ENCODE peak calls at places on chromosomes 3 and 15, in six cellular contexts. One of them, this sample, is unnamed.

GRCh38 chr3:151228291-151229125 is 25.5 kb upstream of the GPR171 start:
- DNase-seq in fibroblast of mammary gland: peak; percentile 79
- DNase-seq in activated CD4-positive, alpha-beta T cell treated with anti-CD3 and anti-CD28 coated beads, Interleukin-2, amount 10 ng/mL, durations not matched to agents 7 days and 5 days: no peak
- DNase-seq in substantia nigra: no peak
- DNase-seq in tibial artery: no peak
- DNase-seq in cardiac muscle cell: peak; percentile 60
- DNase-seq in this sample: peak; percentile 15

GRCh38 chr3:162142511-162142910 is 645.9 kb downstream of the OTOL1 start:
- DNase-seq in fibroblast of mammary gland: peak; percentile 87
- DNase-seq in substantia nigra: no peak
- DNase-seq in tibial artery: no peak
- DNase-seq in activated CD4-positive, alpha-beta T cell treated with anti-CD3 and anti-CD28 coated beads, Interleukin-2, amount 10 ng/mL, durations not matched to agents 7 days and 5 days: no peak
- DNase-seq in cardiac muscle cell: peak; percentile 54
- DNase-seq in this sample: no peak

GRCh38 chr15:70525551-70525950 is 237.8 kb downstream of the UACA start:
- DNase-seq in fibroblast of mammary gland: no peak
- DNase-seq in tibial artery: no peak
- DNase-seq in cardiac muscle cell: no peak
- DNase-seq in substantia nigra: no peak
- DNase-seq in activated CD4-positive, alpha-beta T cell treated with anti-CD3 and anti-CD28 coated beads, Interleukin-2, amount 10 ng/mL, durations not matched to agents 7 days and 5 days: no peak
- DNase-seq in this sample: no peak

GRCh38 chr3:111715911-111716523 is 120.9 kb upstream of the ZBED2 start:
- DNase-seq in fibroblast of mammary gland: no peak
- DNase-seq in tibial artery: no peak
- DNase-seq in activated CD4-positive, alpha-beta T cell treated with anti-CD3 and anti-CD28 coated beads, Interleukin-2, amount 10 ng/mL, durations not matched to agents 7 days and 5 days: peak; percentile 23
- DNase-seq in substantia nigra: no peak
- DNase-seq in cardiac muscle cell: peak; percentile 71
- DNase-seq in this sample: peak; percentile 22

GRCh38 chr15:85579957-85580694 is 199.7 kb downstream of the AKAP13 start:
- DNase-seq in cardiac muscle cell: peak; percentile 85
- DNase-seq in activated CD4-positive, alpha-beta T cell treated with anti-CD3 and anti-CD28 coated beads, Interleukin-2, amount 10 ng/mL, durations not matched to agents 7 days and 5 days: no peak
- DNase-seq in substantia nigra: no peak
- DNase-seq in tibial artery: no peak
- DNase-seq in fibroblast of mammary gland: peak; percentile 86
- DNase-seq in this sample: no peak

GRCh38 chr3:194543550-194543949 is 56.7 kb upstream of the ATP13A3 start:
- DNase-seq in tibial artery: no peak
- DNase-seq in activated CD4-positive, alpha-beta T cell treated with anti-CD3 and anti-CD28 coated beads, Interleukin-2, amount 10 ng/mL, durations not matched to agents 7 days and 5 days: no peak
- DNase-seq in cardiac muscle cell: no peak
- DNase-seq in substantia nigra: no peak
- DNase-seq in fibroblast of mammary gland: no peak
- DNase-seq in this sample: no peak

GRCh38 chr3:195693428-195694216 is 27.2 kb upstream of the MUC20 start:
- DNase-seq in tibial artery: no peak
- DNase-seq in cardiac muscle cell: no peak
- DNase-seq in activated CD4-positive, alpha-beta T cell treated with anti-CD3 and anti-CD28 coated beads, Interleukin-2, amount 10 ng/mL, durations not matched to agents 7 days and 5 days: no peak
- DNase-seq in fibroblast of mammary gland: no peak
- DNase-seq in substantia nigra: no peak
- DNase-seq in this sample: no peak

GRCh38 chr3:87997966-87998365 is 60.8 kb downstream of the CGGBP1 start:
- DNase-seq in fibroblast of mammary gland: no peak
- DNase-seq in substantia nigra: no peak
- DNase-seq in tibial artery: no peak
- DNase-seq in activated CD4-positive, alpha-beta T cell treated with anti-CD3 and anti-CD28 coated beads, Interleukin-2, amount 10 ng/mL, durations not matched to agents 7 days and 5 days: no peak
- DNase-seq in cardiac muscle cell: no peak
- DNase-seq in this sample: no peak

GRCh38 chr3:13865581-13866405 is 14.1 kb downstream of the WNT7A start:
- DNase-seq in cardiac muscle cell: no peak
- DNase-seq in activated CD4-positive, alpha-beta T cell treated with anti-CD3 and anti-CD28 coated beads, Interleukin-2, amount 10 ng/mL, durations not matched to agents 7 days and 5 days: peak; percentile 32
- DNase-seq in tibial artery: no peak
- DNase-seq in substantia nigra: no peak
- DNase-seq in fibroblast of mammary gland: no peak
- DNase-seq in this sample: no peak

GRCh38 chr3:44845528-44846520 is 15.9 kb upstream of the TMEM42 start:
- DNase-seq in substantia nigra: no peak
- DNase-seq in tibial artery: no peak
- DNase-seq in cardiac muscle cell: peak; percentile 95
- DNase-seq in activated CD4-positive, alpha-beta T cell treated with anti-CD3 and anti-CD28 coated beads, Interleukin-2, amount 10 ng/mL, durations not matched to agents 7 days and 5 days: no peak
- DNase-seq in fibroblast of mammary gland: peak; percentile 21
- DNase-seq in this sample: peak; percentile 84

GRCh38 chr15:94731286-94731685 is 499.9 kb downstream of the MCTP2 start:
- DNase-seq in tibial artery: no peak
- DNase-seq in fibroblast of mammary gland: no peak
- DNase-seq in substantia nigra: no peak
- DNase-seq in cardiac muscle cell: no peak
- DNase-seq in activated CD4-positive, alpha-beta T cell treated with anti-CD3 and anti-CD28 coated beads, Interleukin-2, amount 10 ng/mL, durations not matched to agents 7 days and 5 days: no peak
- DNase-seq in this sample: no peak

GRCh38 chr15:73231661-73232443 is 136.9 kb downstream of the HCN4 start:
- DNase-seq in cardiac muscle cell: no peak
- DNase-seq in tibial artery: no peak
- DNase-seq in substantia nigra: no peak
- DNase-seq in fibroblast of mammary gland: peak; percentile 56
- DNase-seq in activated CD4-positive, alpha-beta T cell treated with anti-CD3 and anti-CD28 coated beads, Interleukin-2, amount 10 ng/mL, durations not matched to agents 7 days and 5 days: no peak
- DNase-seq in this sample: no peak

GRCh38 chr3:38655708-38656300 is 6.3 kb upstream of the SCN5A start:
- DNase-seq in cardiac muscle cell: peak; percentile 54
- DNase-seq in fibroblast of mammary gland: peak; percentile 45
- DNase-seq in tibial artery: no peak
- DNase-seq in activated CD4-positive, alpha-beta T cell treated with anti-CD3 and anti-CD28 coated beads, Interleukin-2, amount 10 ng/mL, durations not matched to agents 7 days and 5 days: peak; percentile 47
- DNase-seq in substantia nigra: no peak
- DNase-seq in this sample: peak; percentile 31

GRCh38 chr15:85624241-85624855 is 170.4 kb downstream of the KLHL25 start:
- DNase-seq in cardiac muscle cell: peak; percentile 62
- DNase-seq in activated CD4-positive, alpha-beta T cell treated with anti-CD3 and anti-CD28 coated beads, Interleukin-2, amount 10 ng/mL, durations not matched to agents 7 days and 5 days: peak; percentile 29
- DNase-seq in substantia nigra: no peak
- DNase-seq in tibial artery: no peak
- DNase-seq in fibroblast of mammary gland: peak; percentile 74
- DNase-seq in this sample: no peak

GRCh38 chr3:194323785-194324735 is 27.1 kb downstream of the CPN2 start:
- DNase-seq in substantia nigra: no peak
- DNase-seq in fibroblast of mammary gland: peak; percentile 71
- DNase-seq in activated CD4-positive, alpha-beta T cell treated with anti-CD3 and anti-CD28 coated beads, Interleukin-2, amount 10 ng/mL, durations not matched to agents 7 days and 5 days: peak; percentile 40
- DNase-seq in tibial artery: no peak
- DNase-seq in cardiac muscle cell: peak; percentile 71
- DNase-seq in this sample: peak; percentile 42

GRCh38 chr15:39887832-39888231 is 32.2 kb downstream of the GPR176 start:
- DNase-seq in activated CD4-positive, alpha-beta T cell treated with anti-CD3 and anti-CD28 coated beads, Interleukin-2, amount 10 ng/mL, durations not matched to agents 7 days and 5 days: peak; percentile 18
- DNase-seq in substantia nigra: no peak
- DNase-seq in fibroblast of mammary gland: peak; percentile 69
- DNase-seq in tibial artery: no peak
- DNase-seq in cardiac muscle cell: peak; percentile 50
- DNase-seq in this sample: peak; percentile 46

GRCh38 chr15:64807751-64808222 is 17.7 kb downstream of the PIF1 start:
- DNase-seq in activated CD4-positive, alpha-beta T cell treated with anti-CD3 and anti-CD28 coated beads, Interleukin-2, amount 10 ng/mL, durations not matched to agents 7 days and 5 days: no peak
- DNase-seq in tibial artery: no peak
- DNase-seq in substantia nigra: no peak
- DNase-seq in fibroblast of mammary gland: no peak
- DNase-seq in cardiac muscle cell: no peak
- DNase-seq in this sample: peak; percentile 25

GRCh38 chr3:72549819-72550581 is 298.2 kb downstream of the SHQ1 start:
- DNase-seq in cardiac muscle cell: peak; percentile 6
- DNase-seq in activated CD4-positive, alpha-beta T cell treated with anti-CD3 and anti-CD28 coated beads, Interleukin-2, amount 10 ng/mL, durations not matched to agents 7 days and 5 days: peak; percentile 39
- DNase-seq in substantia nigra: no peak
- DNase-seq in tibial artery: no peak
- DNase-seq in fibroblast of mammary gland: no peak
- DNase-seq in this sample: no peak

GRCh38 chr3:44396200-44397171 is 57.9 kb downstream of the TCAIM start:
- DNase-seq in substantia nigra: no peak
- DNase-seq in tibial artery: no peak
- DNase-seq in cardiac muscle cell: no peak
- DNase-seq in activated CD4-positive, alpha-beta T cell treated with anti-CD3 and anti-CD28 coated beads, Interleukin-2, amount 10 ng/mL, durations not matched to agents 7 days and 5 days: no peak
- DNase-seq in fibroblast of mammary gland: no peak
- DNase-seq in this sample: no peak

GRCh38 chr3:14630404-14631100 is 21.0 kb upstream of the CCDC174 start:
- DNase-seq in substantia nigra: no peak
- DNase-seq in fibroblast of mammary gland: no peak
- DNase-seq in activated CD4-positive, alpha-beta T cell treated with anti-CD3 and anti-CD28 coated beads, Interleukin-2, amount 10 ng/mL, durations not matched to agents 7 days and 5 days: no peak
- DNase-seq in tibial artery: no peak
- DNase-seq in cardiac muscle cell: no peak
- DNase-seq in this sample: no peak

GRCh38 chr3:179272385-179272784 is 21.5 kb upstream of the KCNMB3 start:
- DNase-seq in fibroblast of mammary gland: peak; percentile 24
- DNase-seq in cardiac muscle cell: peak; percentile 25
- DNase-seq in tibial artery: no peak
- DNase-seq in substantia nigra: no peak
- DNase-seq in activated CD4-positive, alpha-beta T cell treated with anti-CD3 and anti-CD28 coated beads, Interleukin-2, amount 10 ng/mL, durations not matched to agents 7 days and 5 days: no peak
- DNase-seq in this sample: no peak

GRCh38 chr3:140552898-140553297 is 125.0 kb upstream of the TRIM42 start:
- DNase-seq in tibial artery: no peak
- DNase-seq in activated CD4-positive, alpha-beta T cell treated with anti-CD3 and anti-CD28 coated beads, Interleukin-2, amount 10 ng/mL, durations not matched to agents 7 days and 5 days: no peak
- DNase-seq in cardiac muscle cell: no peak
- DNase-seq in fibroblast of mammary gland: peak; percentile 23
- DNase-seq in substantia nigra: no peak
- DNase-seq in this sample: no peak

GRCh38 chr3:178711753-178712152 is 175.5 kb downstream of the KCNMB2 start:
- DNase-seq in substantia nigra: no peak
- DNase-seq in activated CD4-positive, alpha-beta T cell treated with anti-CD3 and anti-CD28 coated beads, Interleukin-2, amount 10 ng/mL, durations not matched to agents 7 days and 5 days: no peak
- DNase-seq in cardiac muscle cell: no peak
- DNase-seq in tibial artery: no peak
- DNase-seq in fibroblast of mammary gland: no peak
- DNase-seq in this sample: no peak

GRCh38 chr3:127805026-127805753 is 17.1 kb downstream of the MGLL start:
- DNase-seq in tibial artery: no peak
- DNase-seq in fibroblast of mammary gland: no peak
- DNase-seq in substantia nigra: no peak
- DNase-seq in activated CD4-positive, alpha-beta T cell treated with anti-CD3 and anti-CD28 coated beads, Interleukin-2, amount 10 ng/mL, durations not matched to agents 7 days and 5 days: no peak
- DNase-seq in cardiac muscle cell: peak; percentile 51
- DNase-seq in this sample: no peak

GRCh38 chr3:141239551-141240281 is 8.1 kb downstream of the PXYLP1 start:
- DNase-seq in activated CD4-positive, alpha-beta T cell treated with anti-CD3 and anti-CD28 coated beads, Interleukin-2, amount 10 ng/mL, durations not matched to agents 7 days and 5 days: no peak
- DNase-seq in tibial artery: no peak
- DNase-seq in substantia nigra: no peak
- DNase-seq in cardiac muscle cell: no peak
- DNase-seq in fibroblast of mammary gland: no peak
- DNase-seq in this sample: no peak

GRCh38 chr15:67776600-67776999 is 48.7 kb upstream of the SKOR1 start:
- DNase-seq in substantia nigra: no peak
- DNase-seq in fibroblast of mammary gland: peak; percentile 8
- DNase-seq in activated CD4-positive, alpha-beta T cell treated with anti-CD3 and anti-CD28 coated beads, Interleukin-2, amount 10 ng/mL, durations not matched to agents 7 days and 5 days: no peak
- DNase-seq in cardiac muscle cell: no peak
- DNase-seq in tibial artery: no peak
- DNase-seq in this sample: no peak

GRCh38 chr15:92579486-92579885 is 76.1 kb downstream of the FAM174B start:
- DNase-seq in substantia nigra: no peak
- DNase-seq in cardiac muscle cell: no peak
- DNase-seq in tibial artery: no peak
- DNase-seq in fibroblast of mammary gland: no peak
- DNase-seq in activated CD4-positive, alpha-beta T cell treated with anti-CD3 and anti-CD28 coated beads, Interleukin-2, amount 10 ng/mL, durations not matched to agents 7 days and 5 days: no peak
- DNase-seq in this sample: no peak

GRCh38 chr15:44584162-44584749 is 47.3 kb downstream of the EIF3J start:
- DNase-seq in cardiac muscle cell: peak; percentile 48
- DNase-seq in tibial artery: no peak
- DNase-seq in substantia nigra: no peak
- DNase-seq in fibroblast of mammary gland: peak; percentile 53
- DNase-seq in activated CD4-positive, alpha-beta T cell treated with anti-CD3 and anti-CD28 coated beads, Interleukin-2, amount 10 ng/mL, durations not matched to agents 7 days and 5 days: peak; percentile 66
- DNase-seq in this sample: peak; percentile 46